ENCODE peak calls at places on chromosomes 12 and 14, in six cellular contexts. M, R, Q, W, F and D are unnamed samples.

GRCh38 chr12:100554608-100555077 is 18.8 kb upstream of the GAS2L3 start:
- DNase-seq in R (peak; percentile 85), F (peak; percentile 74), Q (peak; percentile 88), M (peak; percentile 18), W (peak; percentile 90), D (peak; percentile 68)

GRCh38 chr12:75641031-75641780 is 129.8 kb upstream of the KRR1 start:
- DNase-seq in M (peak; percentile 33), Q (no peak), W (peak; percentile 69), R (peak; percentile 83), F (peak; percentile 83), D (peak; percentile 42)

GRCh38 chr14:93984987-93985410 is 8.6 kb upstream of the ASB2 start:
- DNase-seq in W (peak; percentile 83), R (peak; percentile 70), M (no peak), Q (peak; percentile 68), F (peak; percentile 60), D (peak; percentile 62)

GRCh38 chr14:106493962-106494823 is 967.8 kb downstream of the TMEM121 start:
- DNase-seq in R (no peak), Q (no peak), W (no peak), M (no peak), F (no peak), D (no peak)

GRCh38 chr12:117494833-117495714 is 133.6 kb upstream of the NOS1 start:
- DNase-seq in R (no peak), F (no peak), Q (peak; percentile 92), W (no peak), M (no peak), D (no peak)

GRCh38 chr14:22986508-22987054 is 4.2 kb upstream of the AJUBA start:
- DNase-seq in M (peak; percentile 81), Q (peak; percentile 85), F (peak; percentile 87), W (peak; percentile 82), R (peak; percentile 65), D (no peak)

GRCh38 chr14:76918751-76919421 is 92.7 kb downstream of the LRRC74A start:
- DNase-seq in F (peak; percentile 92), Q (peak; percentile 94), M (no peak), W (peak; percentile 99), R (peak; percentile 98), D (peak; percentile 96)

GRCh38 chr12:109222062-109222461 is 87.0 kb downstream of the FOXN4 start:
- DNase-seq in R (no peak), W (no peak), M (no peak), F (no peak), Q (no peak), D (no peak)

GRCh38 chr12:92259852-92260251 is 114.2 kb upstream of the BTG1 start:
- DNase-seq in F (no peak), R (no peak), M (no peak), W (peak; percentile 43), Q (peak; percentile 43), D (no peak)

GRCh38 chr14:73887704-73888459 is 1.2 kb downstream of the ZNF410 start:
- DNase-seq in R (no peak), F (no peak), W (no peak), M (no peak), Q (peak; percentile 65), D (no peak)

GRCh38 chr12:58293308-58293983 is 352.1 kb downstream of the ATP23 start:
- DNase-seq in Q (no peak), R (no peak), F (no peak), W (no peak), M (no peak), D (no peak)

GRCh38 chr12:26777236-26777635 is 55.8 kb downstream of the ITPR2 start:
- DNase-seq in W (no peak), M (no peak), R (no peak), Q (no peak), F (no peak), D (no peak)

GRCh38 chr14:59359451-59360124 is 105.6 kb downstream of the GPR135 start:
- DNase-seq in F (no peak), M (no peak), Q (peak; percentile 51), R (no peak), W (no peak), D (no peak)

GRCh38 chr14:101233861-101234587 is 327.3 kb upstream of the DIO3 start:
- DNase-seq in R (no peak), Q (no peak), M (no peak), F (no peak), W (no peak), D (no peak)

GRCh38 chr12:27436029-27436428 is 10.5 kb upstream of the SMCO2 start:
- DNase-seq in F (no peak), W (no peak), Q (no peak), R (no peak), M (no peak), D (no peak)

GRCh38 chr12:91262023-91262676 is 79.5 kb upstream of the DCN start:
- DNase-seq in W (no peak), R (no peak), Q (no peak), F (no peak), M (no peak), D (no peak)

GRCh38 chr14:102530828-102531478 is 21.4 kb upstream of the ANKRD9 start:
- DNase-seq in M (no peak), Q (peak; percentile 88), R (no peak), W (no peak), F (no peak), D (no peak)

GRCh38 chr12:112182499-112182898 is 57.1 kb downstream of the TRAFD1 start:
- DNase-seq in Q (no peak), F (no peak), W (no peak), M (no peak), R (no peak), D (no peak)

GRCh38 chr12:102913453-102914226 is 3.4 kb downstream of the PAH start:
- DNase-seq in Q (no peak), F (no peak), M (no peak), R (no peak), W (no peak), D (no peak)

GRCh38 chr12:103905730-103906349 is 24.4 kb upstream of the HSP90B1 start:
- DNase-seq in Q (no peak), F (no peak), R (no peak), M (no peak), W (no peak), D (no peak)

GRCh38 chr12:40105265-40105514 is 691 bp downstream of the SLC2A13 start:
- DNase-seq in M (no peak), Q (peak; percentile 63), R (no peak), F (no peak), W (no peak), D (no peak)

GRCh38 chr12:57456145-57456700 is 1.1 kb downstream of the INHBE start:
- DNase-seq in Q (peak; percentile 77), R (no peak), F (peak; percentile 68), M (peak; percentile 35), W (peak; percentile 62), D (no peak)

GRCh38 chr12:14628771-14629170 is 61.1 kb upstream of the PLBD1 start:
- DNase-seq in W (no peak), Q (no peak), F (no peak), R (no peak), M (no peak), D (no peak)

GRCh38 chr14:21978184-21978998 is 304.8 kb upstream of the OR4E1 start:
- DNase-seq in R (no peak), Q (peak; percentile 45), W (no peak), M (peak; percentile 28), F (peak; percentile 59), D (no peak)

GRCh38 chr12:62976110-62976640 is 41.2 kb upstream of the PPM1H start:
- DNase-seq in W (peak; percentile 45), Q (no peak), F (no peak), M (no peak), R (no peak), D (no peak)

GRCh38 chr12:113893221-113893620 is 72.9 kb downstream of the RBM19 start:
- DNase-seq in W (no peak), M (no peak), R (no peak), F (no peak), Q (no peak), D (no peak)

GRCh38 chr12:49041036-49041880 is 19.3 kb downstream of the KMT2D start:
- DNase-seq in M (no peak), F (no peak), Q (no peak), R (no peak), W (no peak), D (no peak)

GRCh38 chr14:101669629-101670028 is 91.9 kb upstream of the PPP2R5C start:
- DNase-seq in R (no peak), M (no peak), Q (no peak), F (no peak), W (no peak), D (no peak)

GRCh38 chr12:14403711-14404164 is 38.3 kb downstream of the ATF7IP start:
- DNase-seq in W (peak; percentile 89), M (no peak), R (peak; percentile 82), Q (no peak), F (peak; percentile 43), D (peak; percentile 41)

GRCh38 chr14:73234586-73235394 is 2.5 kb upstream of the PAPLN start:
- DNase-seq in R (no peak), W (no peak), M (no peak), F (no peak), Q (no peak), D (no peak)

GRCh38 chr12:66598081-66598480 is 80.8 kb downstream of the GRIP1 start:
- DNase-seq in F (no peak), R (no peak), W (no peak), Q (no peak), M (no peak), D (no peak)

GRCh38 chr12:80713419-80713818 is 3.3 kb upstream of the MYF5 start:
- DNase-seq in F (no peak), R (no peak), M (no peak), W (no peak), Q (no peak), D (no peak)

GRCh38 chr12:63068857-63069442 is 82.1 kb downstream of the AVPR1A start:
- DNase-seq in M (no peak), W (peak; percentile 80), Q (peak; percentile 78), F (peak; percentile 30), R (peak; percentile 50), D (no peak)